ENCODE peak calls at places on chromosome 6, in ten cellular contexts. Q, M, B, Y, U, T, L, I, R and J are unnamed samples.

GRCh38 chr6:26232950-26233607 is 131.9 kb upstream of the BTN3A2 start:
- DNase-seq in B (peak; percentile 44), U (no peak), T (no peak), I (peak; percentile 64), R (no peak), Y (no peak), L (no peak), Q (no peak), M (no peak), J (peak; percentile 66)

GRCh38 chr6:45791600-45792168 is 224.0 kb downstream of the CLIC5 start:
- DNase-seq in L (no peak), I (peak; percentile 19), R (no peak), Q (peak; percentile 30), M (no peak), B (no peak), T (no peak), Y (peak; percentile 14), U (no peak), J (peak; percentile 71)

GRCh38 chr6:12543953-12544352 is 172.6 kb upstream of the PHACTR1 start:
- DNase-seq in Q (no peak), Y (no peak), M (no peak), R (peak; percentile 13), T (no peak), L (peak; percentile 27), I (no peak), U (no peak), B (peak; percentile 53), J (no peak)

GRCh38 chr6:111661541-111662041 is 55.9 kb upstream of the TRAF3IP2 start:
- DNase-seq in U (no peak), M (no peak), L (no peak), Q (no peak), B (no peak), Y (peak; percentile 69), T (no peak), R (peak; percentile 49), I (no peak), J (no peak)

GRCh38 chr6:43355862-43356590 is 13.4 kb downstream of the ZNF318 start:
- DNase-seq in U (no peak), I (no peak), B (peak; percentile 19), Y (peak; percentile 83), T (no peak), Q (peak; percentile 35), M (no peak), L (no peak), R (no peak), J (peak; percentile 37)

GRCh38 chr6:15265787-15266186 is 19.9 kb downstream of the JARID2 start:
- DNase-seq in B (no peak), T (no peak), U (no peak), I (no peak), Y (no peak), L (no peak), M (no peak), Q (no peak), R (no peak), J (no peak)

GRCh38 chr6:24357336-24358218 is at the start of gene DCDC2:
- DNase-seq in L (peak; percentile 37), Y (no peak), M (no peak), Q (no peak), U (no peak), B (peak; percentile 99), R (peak; percentile 77), T (peak; percentile 40), I (peak; percentile 7), J (no peak)

GRCh38 chr6:44000164-44000842 is 126.9 kb downstream of the MRPL14 start:
- DNase-seq in Y (peak; percentile 90), T (peak; percentile 14), U (no peak), I (no peak), B (peak; percentile 97), Q (no peak), R (no peak), L (peak; percentile 73), M (no peak), J (no peak)

GRCh38 chr6:108651781-108652227 is 91.1 kb downstream of the FOXO3 start:
- DNase-seq in I (peak; percentile 86), U (no peak), M (no peak), B (no peak), R (peak; percentile 79), L (no peak), T (no peak), Y (no peak), Q (peak; percentile 53), J (peak; percentile 82)

GRCh38 chr6:107550241-107550840 is 60.4 kb downstream of the SOBP start:
- DNase-seq in I (no peak), R (no peak), M (no peak), Y (no peak), B (no peak), L (no peak), T (no peak), U (no peak), Q (no peak), J (no peak)

GRCh38 chr6:10030942-10031537 is 383.8 kb downstream of the TFAP2A start:
- DNase-seq in Q (no peak), U (no peak), T (no peak), B (no peak), M (no peak), R (no peak), Y (peak; percentile 62), I (no peak), L (peak; percentile 22), J (peak; percentile 12)

GRCh38 chr6:123616942-123617341 is 19.8 kb downstream of the TRDN start:
- DNase-seq in Y (no peak), R (no peak), T (no peak), B (no peak), L (no peak), Q (no peak), M (no peak), U (no peak), I (no peak), J (no peak)

GRCh38 chr6:123570813-123571684 is 65.7 kb downstream of the TRDN start:
- DNase-seq in R (no peak), B (no peak), T (no peak), I (no peak), M (no peak), Y (no peak), Q (no peak), U (no peak), L (no peak), J (no peak)

GRCh38 chr6:21342496-21342895 is 251.1 kb upstream of the SOX4 start:
- DNase-seq in Y (no peak), B (no peak), Q (no peak), R (no peak), I (peak; percentile 44), L (no peak), U (no peak), T (no peak), M (no peak), J (peak; percentile 11)

GRCh38 chr6:36216559-36216958 is 20.0 kb downstream of the BRPF3 start:
- DNase-seq in T (no peak), Y (no peak), B (no peak), R (no peak), U (no peak), Q (no peak), M (no peak), I (peak; percentile 59), L (no peak), J (peak; percentile 41)

GRCh38 chr6:15479761-15480160 is 183.1 kb downstream of the DTNBP1 start:
- DNase-seq in I (no peak), B (no peak), U (no peak), M (no peak), Y (no peak), R (no peak), Q (no peak), T (no peak), L (no peak), J (no peak)

GRCh38 chr6:31655349-31656237 is at the start of gene APOM:
- DNase-seq in Q (no peak), T (no peak), I (no peak), Y (no peak), B (no peak), L (no peak), R (no peak), U (no peak), M (no peak), J (no peak)

GRCh38 chr6:122995930-122996796 is at the start of gene CLVS2:
- DNase-seq in Y (peak; percentile 85), U (no peak), L (peak; percentile 25), B (peak; percentile 22), R (peak; percentile 52), I (peak; percentile 0), M (no peak), Q (no peak), T (no peak), J (no peak)

GRCh38 chr6:52779237-52779636 is 16.0 kb upstream of the GSTA2 start:
- DNase-seq in Q (no peak), B (no peak), Y (no peak), L (no peak), R (no peak), I (no peak), T (no peak), U (no peak), M (no peak), J (no peak)

GRCh38 chr6:18415207-18415606 is 28.1 kb downstream of the RNF144B start:
- DNase-seq in U (no peak), B (no peak), I (no peak), T (no peak), M (no peak), L (no peak), R (no peak), Y (no peak), Q (no peak), J (no peak)

GRCh38 chr6:41204156-41204555 is 3.2 kb upstream of the TREML2 start:
- DNase-seq in R (no peak), Q (no peak), B (no peak), Y (no peak), I (no peak), T (no peak), M (no peak), U (no peak), L (no peak), J (no peak)

GRCh38 chr6:101085327-101085726 is 204.2 kb upstream of the ASCC3 start:
- DNase-seq in B (no peak), R (no peak), I (peak; percentile 93), L (no peak), Y (peak; percentile 19), M (no peak), Q (no peak), U (no peak), T (no peak), J (no peak)

GRCh38 chr6:34104186-34104585 is 41.7 kb downstream of the GRM4 start:
- DNase-seq in Q (no peak), B (no peak), T (no peak), M (no peak), U (no peak), R (no peak), I (no peak), L (no peak), Y (no peak), J (no peak)

GRCh38 chr6:42436825-42437224 is 14.9 kb downstream of the TRERF1 start:
- DNase-seq in Q (no peak), U (no peak), R (no peak), T (no peak), L (no peak), I (no peak), M (no peak), B (no peak), Y (no peak), J (no peak)

GRCh38 chr6:44128020-44128917 is 915 bp downstream of the TMEM63B start:
- DNase-seq in Y (peak; percentile 39), T (peak; percentile 50), M (peak; percentile 19), U (no peak), B (peak; percentile 69), Q (peak; percentile 71), L (peak; percentile 73), I (no peak), R (peak; percentile 23), J (no peak)

GRCh38 chr6:33154349-33154748 is 37.9 kb downstream of the COL11A2 start:
- DNase-seq in Y (no peak), U (no peak), T (no peak), L (no peak), M (no peak), R (no peak), I (no peak), B (no peak), Q (no peak), J (no peak)

GRCh38 chr6:138520463-138520862 is 21.2 kb upstream of the NHSL1 start:
- DNase-seq in U (no peak), I (peak; percentile 40), L (no peak), M (no peak), R (no peak), Q (no peak), Y (no peak), B (no peak), T (no peak), J (peak; percentile 52)

GRCh38 chr6:7086488-7086887 is 21.3 kb upstream of the RREB1 start:
- DNase-seq in B (no peak), R (no peak), L (peak; percentile 63), M (peak; percentile 39), I (peak; percentile 36), Y (no peak), T (peak; percentile 47), Q (peak; percentile 17), U (no peak), J (no peak)